ENCODE peak calls at places on chromosomes 6 and 20, in eight cellular contexts. K, G, N, J, Q, O, C and L are unnamed samples.

GRCh38 chr6:154705471-154706113 is 27.6 kb upstream of the SCAF8 start:
- DNase-seq in O (no peak), C (no peak), J (no peak), G (no peak), K (no peak), Q (no peak), N (no peak), L (no peak)

GRCh38 chr6:44980841-44981240 is 347.3 kb upstream of the RUNX2 start:
- DNase-seq in O (no peak), J (no peak), G (no peak), C (no peak), K (no peak), N (no peak), Q (no peak), L (no peak)

GRCh38 chr6:56226946-56227879 is 20.2 kb downstream of the COL21A1 start:
- DNase-seq in N (no peak), Q (no peak), O (no peak), C (no peak), J (no peak), K (no peak), G (no peak), L (no peak)

GRCh38 chr6:23441813-23442212 is 684.2 kb upstream of the NRSN1 start:
- DNase-seq in N (no peak), O (no peak), G (no peak), K (no peak), J (no peak), C (no peak), Q (no peak), L (no peak)

GRCh38 chr6:169646906-169647567 is 54.8 kb downstream of the WDR27 start:
- DNase-seq in Q (no peak), C (no peak), N (no peak), J (no peak), G (no peak), O (peak), K (no peak), L (no peak)

GRCh38 chr20:34311118-34312023 is 8.2 kb upstream of the AHCY start:
- DNase-seq in Q (no peak), O (no peak), G (peak), J (no peak), N (peak), K (peak), C (peak), L (peak)

GRCh38 chr6:106119526-106119925 is 33.4 kb downstream of the PRDM1 start:
- DNase-seq in O (no peak), C (no peak), Q (no peak), N (no peak), K (no peak), G (no peak), J (no peak), L (peak)

GRCh38 chr20:51631011-51631950 is 88.8 kb upstream of the NFATC2 start:
- DNase-seq in J (peak), Q (peak), G (no peak), C (no peak), N (peak), K (peak), O (peak), L (peak)

GRCh38 chr20:35134472-35134871 is 12.7 kb downstream of the EDEM2 start:
- DNase-seq in G (no peak), O (no peak), N (peak), C (no peak), Q (no peak), K (no peak), J (no peak), L (no peak)

GRCh38 chr20:60031107-60031506 is 72.9 kb downstream of the CDH26 start:
- DNase-seq in J (no peak), O (no peak), Q (no peak), G (no peak), N (no peak), C (no peak), K (no peak), L (no peak)

GRCh38 chr20:53660947-53661381 is 67.3 kb upstream of the ZNF217 start:
- DNase-seq in Q (no peak), J (no peak), O (no peak), K (no peak), G (no peak), C (no peak), N (peak), L (no peak)

GRCh38 chr20:50724851-50725721 is 6.3 kb upstream of the PARD6B start:
- DNase-seq in Q (peak), N (peak), C (no peak), G (peak), O (peak), K (peak), J (peak), L (peak)

GRCh38 chr6:142945071-142945445 is at the start of gene HIVEP2:
- DNase-seq in C (peak), O (peak), Q (peak), K (peak), N (peak), J (peak), G (peak), L (peak)

GRCh38 chr20:50367104-50367674 is 143.0 kb upstream of the PTPN1 start:
- DNase-seq in J (no peak), Q (no peak), N (no peak), C (no peak), G (no peak), O (no peak), K (no peak), L (no peak)

GRCh38 chr20:63643966-63644365 is 9.3 kb downstream of the STMN3 start:
- DNase-seq in G (no peak), N (no peak), C (no peak), Q (no peak), J (no peak), K (no peak), O (no peak), L (no peak)

GRCh38 chr20:50298554-50299324 is 108.1 kb downstream of the CEBPB start:
- DNase-seq in J (no peak), O (no peak), N (no peak), Q (no peak), G (no peak), C (no peak), K (no peak), L (no peak)

GRCh38 chr6:113858067-113858604 is 991 bp downstream of the MARCKS start:
- DNase-seq in Q (peak), C (peak), K (peak), J (peak), O (peak), G (peak), N (peak), L (peak)

GRCh38 chr6:131914967-131915751 is 36.0 kb downstream of the CCN2 start:
- DNase-seq in N (peak), Q (no peak), K (peak), G (peak), J (peak), C (no peak), O (peak), L (peak)

GRCh38 chr6:57262491-57262890 is 40.4 kb upstream of the RAB23 start:
- DNase-seq in C (no peak), K (no peak), J (no peak), G (peak), O (peak), Q (peak), N (no peak), L (peak)

GRCh38 chr6:154274175-154274574 is 82.4 kb downstream of the IPCEF1 start:
- DNase-seq in G (no peak), C (no peak), Q (no peak), K (no peak), J (no peak), N (no peak), O (no peak), L (no peak)

GRCh38 chr6:52417675-52418111 is 2.4 kb upstream of the EFHC1 start:
- DNase-seq in Q (no peak), K (peak), N (no peak), C (no peak), G (peak), J (no peak), O (no peak), L (no peak)

GRCh38 chr6:99334526-99335127 is 14.8 kb downstream of the FAXC start:
- DNase-seq in C (no peak), N (no peak), K (peak), Q (no peak), J (peak), G (no peak), O (no peak), L (no peak)

GRCh38 chr6:163867518-163868292 is 453.2 kb downstream of the QKI start:
- DNase-seq in O (no peak), C (peak), K (no peak), J (no peak), G (no peak), Q (no peak), N (no peak), L (no peak)

GRCh38 chr20:11103866-11104265 is 430.1 kb upstream of the JAG1 start:
- DNase-seq in Q (no peak), N (no peak), J (no peak), C (no peak), K (no peak), G (no peak), O (no peak), L (no peak)

GRCh38 chr6:128597956-128598355 is 77.6 kb upstream of the PTPRK start:
- DNase-seq in O (no peak), C (no peak), N (no peak), J (no peak), Q (no peak), K (no peak), G (no peak), L (no peak)

GRCh38 chr6:128599036-128599435 is 78.6 kb upstream of the PTPRK start:
- DNase-seq in K (no peak), C (no peak), Q (no peak), O (no peak), N (no peak), G (no peak), J (no peak), L (no peak)

GRCh38 chr6:128598561-128598960 is 78.2 kb upstream of the PTPRK start:
- DNase-seq in K (no peak), O (no peak), N (no peak), G (no peak), C (no peak), J (no peak), Q (no peak), L (no peak)

GRCh38 chr6:128600397-128600951 is 80.1 kb upstream of the PTPRK start:
- DNase-seq in G (no peak), K (peak), N (no peak), J (peak), O (no peak), C (no peak), Q (no peak), L (no peak)

GRCh38 chr6:128601060-128601459 is 80.7 kb upstream of the PTPRK start:
- DNase-seq in G (peak), O (no peak), C (no peak), N (no peak), K (no peak), J (no peak), Q (no peak), L (no peak)
- TF ChIP-seq EP300 in G (no peak), O (no peak), C (no peak), N (no peak), K (no peak), J (no peak), Q (no peak), L (no peak)

GRCh38 chr6:14276667-14277404 is 159.3 kb downstream of the CD83 start:
- DNase-seq in J (no peak), N (no peak), Q (no peak), G (no peak), K (no peak), O (no peak), C (no peak), L (no peak)
- TF ChIP-seq EP300 in J (no peak), N (no peak), Q (no peak), G (no peak), K (no peak), O (no peak), C (no peak), L (no peak)

DNA sequence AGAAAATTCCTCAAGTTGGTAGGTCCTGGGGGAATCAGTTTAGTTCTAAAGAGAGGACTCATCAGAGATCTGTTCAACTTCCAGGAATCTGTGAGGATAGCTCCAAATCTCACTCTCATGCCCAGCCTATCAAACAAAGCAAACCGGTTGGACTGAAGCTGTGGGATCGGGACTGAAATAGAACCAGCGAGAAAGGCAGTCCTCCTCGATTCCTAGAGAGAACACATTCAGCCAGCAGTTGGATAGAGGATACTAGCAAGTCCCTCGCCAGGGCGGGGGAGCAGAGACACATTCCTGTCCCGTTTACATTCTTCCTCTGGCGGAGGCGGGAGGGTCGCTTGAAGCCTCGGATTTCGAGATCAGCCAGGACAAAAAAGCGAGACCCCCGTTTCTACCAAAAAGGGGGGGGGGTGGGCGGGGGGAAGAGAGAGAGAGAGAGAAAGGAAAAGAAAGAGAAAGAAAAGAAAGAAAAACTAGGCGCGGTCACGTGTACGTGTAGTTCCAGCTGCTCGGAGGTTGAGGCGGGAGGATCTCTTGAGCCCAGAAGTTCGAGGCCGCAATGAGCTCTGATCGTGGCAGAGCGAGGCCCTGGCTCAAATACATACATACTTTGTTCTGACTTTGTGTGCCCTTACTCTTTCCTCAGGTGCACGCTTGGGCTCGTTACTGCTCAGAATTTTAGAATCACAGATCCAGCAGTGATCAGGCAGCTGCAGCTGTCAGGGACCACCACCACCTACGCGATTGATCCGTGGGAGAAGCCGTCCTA is 19.5 kb downstream of the ZNF311 start:
- DNase-seq in C (peak), Q (peak), G (peak), J (peak), O (peak), N (peak), K (peak), L (peak)
- TF ChIP-seq EP300 in C (peak), Q (no peak), G (no peak), J (no peak), O (no peak), N (no peak), K (no peak), L (no peak)

DNA sequence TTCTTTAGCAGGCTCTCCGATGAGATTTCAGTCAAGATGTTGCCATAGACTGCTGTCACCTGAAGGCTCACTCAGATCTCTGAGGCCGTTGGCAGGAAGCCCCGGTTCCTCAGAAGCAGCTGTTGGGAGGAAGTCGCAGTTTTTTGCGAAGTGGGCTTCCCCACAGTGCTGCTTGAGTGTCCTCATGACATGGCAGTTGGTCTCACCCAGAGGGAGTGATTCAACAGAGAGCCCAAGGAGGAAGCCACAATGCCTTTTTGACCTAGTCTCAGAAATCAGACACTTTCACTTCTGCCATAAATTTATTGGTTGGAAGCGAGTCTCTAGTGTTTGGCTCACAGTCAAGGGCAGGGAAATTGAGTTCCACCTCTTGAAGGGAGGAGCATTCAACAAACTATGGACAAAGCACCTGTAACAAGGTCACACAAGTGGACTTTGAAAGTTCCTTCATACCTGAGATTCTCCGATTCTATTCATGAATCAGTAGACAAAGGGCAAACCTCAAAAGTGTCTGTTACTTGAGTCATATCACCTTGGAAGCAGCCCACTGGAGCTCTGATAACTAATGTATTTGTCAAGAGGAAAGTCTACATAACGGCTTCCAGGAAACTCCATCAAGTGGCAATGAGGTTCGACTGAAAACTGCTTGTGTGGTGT is 208.3 kb downstream of the TASP1 start:
- DNase-seq in Q (no peak), G (no peak), N (no peak), C (no peak), O (no peak), K (peak), J (no peak), L (no peak)
- TF ChIP-seq EP300 in Q (no peak), G (no peak), N (no peak), C (no peak), O (no peak), K (no peak), J (no peak), L (no peak)

GRCh38 chr6:105106260-105106659 is 73.6 kb downstream of the POPDC3 start:
- DNase-seq in Q (no peak), N (no peak), C (no peak), J (no peak), O (no peak), G (no peak), K (no peak), L (no peak)

GRCh38 chr6:105097288-105097687 is 82.5 kb downstream of the POPDC3 start:
- DNase-seq in G (peak), J (no peak), O (no peak), K (no peak), C (no peak), N (no peak), Q (no peak), L (peak)

GRCh38 chr6:105099371-105099770 is 80.4 kb downstream of the POPDC3 start:
- DNase-seq in N (no peak), Q (no peak), C (no peak), O (no peak), G (no peak), K (no peak), J (no peak), L (no peak)

GRCh38 chr6:105105094-105105493 is 74.7 kb downstream of the POPDC3 start:
- DNase-seq in G (no peak), C (no peak), N (no peak), J (no peak), Q (no peak), O (no peak), K (no peak), L (no peak)

DNA sequence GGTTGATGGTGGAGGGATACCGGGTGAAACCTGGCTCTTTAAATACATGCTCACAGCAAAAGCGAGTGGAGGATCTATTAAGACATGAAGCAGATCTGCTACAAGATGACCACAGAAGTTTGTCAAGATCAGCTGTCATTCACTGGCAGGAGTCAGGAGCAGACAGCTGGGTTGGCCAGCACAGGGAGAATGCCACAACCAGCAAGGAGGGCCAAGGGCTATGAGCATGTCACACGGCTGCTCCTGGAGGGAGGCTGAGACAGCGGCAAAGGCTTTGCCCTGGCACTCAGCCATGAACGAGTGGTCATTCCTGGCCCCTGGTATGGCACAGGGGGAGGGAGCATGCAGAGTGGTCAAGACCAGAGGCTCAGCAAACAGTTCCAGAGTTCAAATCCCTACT is 77.6 kb downstream of the POPDC3 start:
- DNase-seq in C (no peak), Q (no peak), G (no peak), O (no peak), N (no peak), K (no peak), J (no peak), L (no peak)
- TF ChIP-seq EP300 in C (no peak), Q (no peak), G (no peak), O (no peak), N (no peak), K (no peak), J (no peak), L (no peak)

GRCh38 chr6:157443066-157443800 is 62.2 kb downstream of the ZDHHC14 start:
- DNase-seq in G (no peak), O (no peak), Q (no peak), C (no peak), J (no peak), K (no peak), N (no peak), L (no peak)
- TF ChIP-seq EP300 in G (no peak), O (no peak), Q (no peak), C (no peak), J (no peak), K (no peak), N (no peak), L (no peak)

GRCh38 chr6:151432650-151433049 is 19.3 kb downstream of the RMND1 start:
- DNase-seq in J (no peak), O (no peak), C (no peak), Q (no peak), N (no peak), G (no peak), K (no peak), L (no peak)

GRCh38 chr6:151436814-151437213 is 15.1 kb downstream of the RMND1 start:
- DNase-seq in N (no peak), G (no peak), J (no peak), O (no peak), K (peak), Q (no peak), C (no peak), L (no peak)

GRCh38 chr6:151434369-151434768 is 17.6 kb downstream of the RMND1 start:
- DNase-seq in J (no peak), K (no peak), G (no peak), Q (no peak), C (no peak), N (no peak), O (no peak), L (no peak)

GRCh38 chr6:151437401-151437800 is 14.5 kb downstream of the RMND1 start:
- DNase-seq in J (no peak), N (no peak), K (no peak), Q (no peak), C (no peak), G (no peak), O (no peak), L (no peak)

DNA sequence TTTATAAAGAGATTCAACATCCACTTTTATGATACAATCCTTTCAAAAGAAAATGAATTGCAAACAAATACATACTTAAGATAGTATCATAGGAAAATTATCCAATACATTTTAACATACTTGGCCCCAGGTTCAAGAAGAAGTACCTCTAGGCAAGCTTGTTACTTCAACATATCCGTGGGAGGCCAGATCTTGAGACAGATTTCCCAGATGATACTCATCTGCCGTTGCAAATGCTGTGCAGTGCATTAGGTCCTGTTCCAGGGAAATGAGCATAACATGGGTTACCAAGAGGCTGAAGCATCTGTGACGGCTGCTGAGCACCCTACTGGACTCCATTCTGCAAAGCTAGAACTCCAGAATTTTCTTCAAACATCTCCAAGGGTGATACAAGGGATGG is 15.6 kb downstream of the RMND1 start:
- DNase-seq in K (no peak), O (no peak), Q (no peak), C (no peak), G (no peak), J (no peak), N (no peak), L (no peak)
- TF ChIP-seq EP300 in K (no peak), O (no peak), Q (no peak), C (no peak), G (no peak), J (no peak), N (no peak), L (no peak)